ENCODE peak calls at places on chromosome 6, in ten cellular contexts. M is smooth muscle cell of the brain vasculature; E is neural crest cell; J is stimulated activated CD4-positive, alpha-beta T cell treated with anti-CD3 and anti-CD28 coated beads, Interleukin-15, amount 100 ng/mL, for 1 hour; H is SJSA1; X is activated effector memory CD4-positive, alpha-beta T cell treated with Interleukin-2 at 50 U/mL for 16 hours; W is neuronal stem cell; N is NCI-H774; L is sigmoid colon; D is right cardiac atrium. O is an unnamed sample.

GRCh38 chr6:127941228-127941627 is 40.4 kb upstream of the THEMIS start:
- DNase-seq in D (no peak), W (no peak), J (no peak), X (no peak), L (no peak), E (no peak), M (no peak), N (no peak), H (no peak), O (no peak)

GRCh38 chr6:18214003-18214402 is 50.3 kb downstream of the DEK start:
- DNase-seq in L (no peak), M (no peak), J (no peak), D (no peak), H (no peak), X (no peak), W (no peak), E (no peak), N (no peak), O (no peak)

GRCh38 chr6:168711666-168712300 is 270.8 kb downstream of the SMOC2 start:
- DNase-seq in W (no peak), L (no peak), H (no peak), D (no peak), N (no peak), E (no peak), J (no peak), X (no peak), M (no peak), O (no peak)

GRCh38 chr6:152261179-152261578 is 376.0 kb downstream of the SYNE1 start:
- DNase-seq in J (no peak), N (no peak), H (no peak), M (no peak), E (no peak), L (no peak), X (no peak), W (no peak), D (peak; percentile 56), O (no peak)

GRCh38 chr6:42963855-42964605 is 3.5 kb downstream of the GNMT start:
- DNase-seq in W (no peak), E (peak; percentile 29), L (no peak), M (no peak), H (peak; percentile 45), X (no peak), D (no peak), J (no peak), N (no peak), O (no peak)

GRCh38 chr6:112251170-112251945 is 3.0 kb downstream of the LAMA4 start:
- DNase-seq in L (peak; percentile 92), N (no peak), M (no peak), D (peak; percentile 68), W (no peak), H (no peak), E (no peak), J (no peak), X (no peak), O (no peak)

GRCh38 chr6:78854501-78854900 is 12.8 kb upstream of the IRAK1BP1 start:
- DNase-seq in N (no peak), H (no peak), L (no peak), X (no peak), J (no peak), D (no peak), W (no peak), E (no peak), M (no peak), O (no peak)

GRCh38 chr6:148599967-148600426 is 146.8 kb upstream of the UST start:
- DNase-seq in W (peak; percentile 8), E (no peak), M (no peak), D (no peak), X (no peak), L (peak; percentile 68), H (no peak), N (no peak), J (no peak), O (no peak)

GRCh38 chr6:100988391-100988999 is 107.4 kb upstream of the ASCC3 start:
- DNase-seq in X (no peak), W (no peak), D (no peak), J (no peak), M (no peak), L (no peak), H (no peak), N (no peak), E (no peak), O (no peak)

GRCh38 chr6:74657033-74657432 is 548.8 kb downstream of the COL12A1 start:
- DNase-seq in X (no peak), W (no peak), E (no peak), M (no peak), L (no peak), D (no peak), H (no peak), N (no peak), J (no peak), O (no peak)

GRCh38 chr6:36029464-36029863 is 1.9 kb downstream of the MAPK14 start:
- DNase-seq in D (no peak), M (no peak), W (no peak), H (no peak), X (no peak), J (no peak), N (no peak), E (no peak), L (no peak), O (no peak)

GRCh38 chr6:43476744-43477143 is 626 bp upstream of the TJAP1 start:
- DNase-seq in N (no peak), X (no peak), J (no peak), D (no peak), E (no peak), W (no peak), H (no peak), M (no peak), L (no peak), O (no peak)

GRCh38 chr6:26205625-26206574 is 118.7 kb downstream of the HFE start:
- DNase-seq in M (no peak), J (no peak), W (no peak), N (no peak), X (no peak), H (peak; percentile 96), D (no peak), L (no peak), E (peak; percentile 26), O (peak; percentile 79)

GRCh38 chr6:35048631-35049083 is 92.5 kb downstream of the TCP11 start:
- DNase-seq in N (no peak), E (no peak), D (no peak), X (no peak), M (peak; percentile 76), L (peak; percentile 88), H (peak; percentile 51), W (no peak), J (no peak), O (no peak)

GRCh38 chr6:112300888-112301287 is 46.2 kb upstream of the RFPL4B start:
- DNase-seq in X (no peak), L (no peak), M (no peak), E (no peak), W (no peak), N (no peak), J (no peak), D (no peak), H (no peak), O (no peak)

GRCh38 chr6:108651781-108652227 is 91.1 kb downstream of the FOXO3 start:
- DNase-seq in W (no peak), D (no peak), M (no peak), L (peak; percentile 85), J (no peak), E (no peak), H (peak; percentile 30), N (no peak), X (no peak), O (no peak)

GRCh38 chr6:22432060-22432459 is 135.2 kb upstream of the PRL start:
- DNase-seq in D (no peak), E (no peak), N (no peak), H (no peak), M (no peak), W (no peak), L (no peak), J (no peak), X (no peak), O (no peak)

GRCh38 chr6:156828280-156828703 is 51.1 kb downstream of the ARID1B start:
- DNase-seq in X (no peak), J (no peak), D (no peak), E (no peak), N (no peak), L (no peak), H (peak; percentile 81), W (no peak), M (no peak), O (no peak)

GRCh38 chr6:10412948-10413849 is 1.7 kb downstream of the TFAP2A start:
- DNase-seq in W (no peak), L (no peak), M (no peak), N (no peak), H (no peak), E (no peak), D (peak; percentile 55), J (no peak), X (no peak), O (peak; percentile 65)

GRCh38 chr6:137541531-137541930 is 47.3 kb upstream of the OLIG3 start:
- DNase-seq in J (no peak), H (no peak), W (no peak), D (no peak), X (no peak), L (no peak), E (no peak), M (no peak), N (no peak), O (no peak)

GRCh38 chr6:51626391-51626790 is 461.0 kb downstream of the PKHD1 start:
- DNase-seq in X (no peak), N (no peak), W (no peak), H (no peak), M (no peak), D (no peak), L (no peak), J (no peak), E (no peak), O (no peak)

GRCh38 chr6:39934060-39934757 is at the start of gene MOCS1:
- DNase-seq in J (peak; percentile 35), L (peak; percentile 92), D (peak; percentile 96), N (peak; percentile 52), E (peak; percentile 58), M (no peak), H (peak; percentile 50), X (no peak), W (peak; percentile 58), O (peak; percentile 78)

GRCh38 chr6:101926149-101926925 is 532.8 kb downstream of the GRIK2 start:
- DNase-seq in J (no peak), N (no peak), H (no peak), D (no peak), E (no peak), X (no peak), W (no peak), M (no peak), L (no peak), O (no peak)

GRCh38 chr6:26292709-26293108 is 72.3 kb upstream of the BTN3A2 start:
- DNase-seq in L (no peak), M (no peak), H (no peak), W (no peak), E (no peak), N (no peak), X (no peak), J (no peak), D (no peak), O (no peak)

GRCh38 chr6:28635547-28636158 is 110.0 kb downstream of the GPX5 start:
- DNase-seq in W (no peak), L (no peak), X (no peak), D (no peak), N (no peak), H (no peak), M (no peak), J (no peak), E (no peak), O (no peak)

GRCh38 chr6:170086639-170087420 is 204.0 kb downstream of the DLL1 start:
- DNase-seq in W (no peak), E (no peak), D (peak; percentile 45), M (no peak), L (peak; percentile 62), H (no peak), X (no peak), J (no peak), N (no peak), O (peak; percentile 3)

GRCh38 chr6:105282801-105283585 is 103.2 kb upstream of the POPDC3 start:
- DNase-seq in E (no peak), N (no peak), X (no peak), L (no peak), J (no peak), H (no peak), M (no peak), W (no peak), D (no peak), O (no peak)

GRCh38 chr6:138909975-138910374 is 78.1 kb downstream of the REPS1 start:
- DNase-seq in N (no peak), J (no peak), D (no peak), H (no peak), X (no peak), L (no peak), E (no peak), W (no peak), M (no peak), O (no peak)

O was measured in retina.